ENCODE peak calls at places on chromosomes 13 and 19, in four cellular contexts. Y is dorsolateral prefrontal cortex, T is immature natural killer cell, N is astrocyte of the spinal cord. G is an unnamed sample.

GRCh38 chr13:23081246-23081645 is 99.5 kb upstream of the SGCG start:
- DNase-seq in Y (no peak), T (no peak), N (no peak), G (no peak)

GRCh38 chr19:45206328-45206727 is 27.7 kb downstream of the BLOC1S3 start:
- DNase-seq in Y (no peak), T (no peak), N (no peak), G (no peak)

GRCh38 chr19:49455729-49456128 is 2.7 kb downstream of the ALDH16A1 start:
- DNase-seq in Y (no peak), T (no peak), N (no peak), G (no peak)

GRCh38 chr13:43676320-43676719 is 110.5 kb downstream of the ENOX1 start:
- DNase-seq in Y (no peak), T (no peak), N (no peak), G (no peak)

GRCh38 chr13:36193151-36193855 is 21.1 kb downstream of the SOHLH2 start:
- DNase-seq in Y (no peak), T (no peak), N (peak), G (peak)

GRCh38 chr19:54138777-54139256 is 1.3 kb downstream of the CNOT3 start:
- DNase-seq in Y (no peak), T (no peak), N (no peak), G (no peak)

GRCh38 chr13:51832471-51833152 is 12.4 kb downstream of the TMEM272 start:
- DNase-seq in Y (no peak), T (peak), N (no peak), G (no peak)

GRCh38 chr13:46315491-46316075 is 71.5 kb downstream of the RUBCNL start:
- DNase-seq in Y (no peak), T (no peak), N (no peak), G (no peak)

GRCh38 chr19:30978639-30979038 is 370.6 kb downstream of the TSHZ3 start:
- DNase-seq in Y (no peak), T (no peak), N (no peak), G (no peak)

GRCh38 chr13:113667771-113668490 is 912 bp downstream of the GRK1 start:
- DNase-seq in Y (peak), T (no peak), N (no peak), G (no peak)

GRCh38 chr13:55244991-55245644 is 1895.6 kb upstream of the PRR20A start:
- DNase-seq in Y (no peak), T (no peak), N (no peak), G (no peak)

GRCh38 chr13:25920277-25920676 is 131.5 kb downstream of the SHISA2 start:
- DNase-seq in Y (no peak), T (no peak), N (no peak), G (no peak)

GRCh38 chr13:29969286-29969685 is 118.9 kb upstream of the UBL3 start:
- DNase-seq in Y (no peak), T (no peak), N (peak), G (no peak)

GRCh38 chr13:69389899-69390298 is 717.7 kb upstream of the ATXN8OS start:
- DNase-seq in Y (no peak), T (no peak), N (no peak), G (no peak)

GRCh38 chr13:38223093-38223492 is 126.6 kb upstream of the UFM1 start:
- DNase-seq in Y (no peak), T (no peak), N (peak), G (no peak)

GRCh38 chr19:2426661-2427322 is 594 bp downstream of the TIMM13 start:
- DNase-seq in Y (no peak), T (no peak), N (no peak), G (no peak)

GRCh38 chr19:35860436-35860817 is 3.7 kb downstream of the KIRREL2 start:
- DNase-seq in Y (no peak), T (no peak), N (no peak), G (no peak)

GRCh38 chr19:10887616-10888367 is 16.4 kb downstream of the CARM1 start:
- DNase-seq in Y (no peak), T (no peak), N (no peak), G (no peak)

GRCh38 chr13:110326263-110326904 is 19.3 kb downstream of the COL4A2 start:
- DNase-seq in Y (no peak), T (no peak), N (no peak), G (no peak)

GRCh38 chr19:2612619-2613249 is 89.8 kb downstream of the GNG7 start:
- DNase-seq in Y (no peak), T (no peak), N (no peak), G (no peak)

GRCh38 chr19:13621413-13621812 is 115.1 kb upstream of the CACNA1A start:
- DNase-seq in Y (no peak), T (no peak), N (peak), G (peak)

GRCh38 chr13:113273856-113274590 is 23.0 kb upstream of the LAMP1 start:
- DNase-seq in Y (no peak), T (no peak), N (peak), G (peak)